ENCODE peak calls at places on chromosome 4, in six cellular contexts. D is GM12878, K is H1, V is SK-N-SH, M is HepG2, T is K562. N is an unnamed sample.

GRCh38 chr4:10688022-10688421 is 3.5 kb upstream of the CLNK start:
- DNase-seq in T (no peak), D (peak; percentile 78), M (no peak), V (no peak), K (no peak), N (no peak)

GRCh38 chr4:64340243-64341110 is 68.8 kb downstream of the TECRL start:
- DNase-seq in D (no peak), K (no peak), V (no peak), M (no peak), T (no peak), N (no peak)

GRCh38 chr4:146916479-146917076 is 29.1 kb downstream of the TTC29 start:
- DNase-seq in M (peak; percentile 10), D (peak; percentile 2), K (no peak), V (peak; percentile 7), T (peak; percentile 19), N (peak; percentile 6)

GRCh38 chr4:144645621-144646522 is at the start of gene HHIP:
- DNase-seq in K (no peak), T (no peak), V (peak; percentile 70), D (no peak), M (peak; percentile 1), N (no peak)

GRCh38 chr4:53490965-53491622 is 100.2 kb downstream of the LNX1 start:
- DNase-seq in D (no peak), T (peak; percentile 52), K (no peak), V (peak; percentile 50), M (peak; percentile 40), N (peak; percentile 8)

GRCh38 chr4:22521240-22521639 is 5.4 kb upstream of the ADGRA3 start:
- DNase-seq in T (no peak), K (no peak), D (no peak), V (no peak), M (no peak), N (no peak)

GRCh38 chr4:116055857-116056827 is 942.7 kb upstream of the NDST4 start:
- DNase-seq in D (no peak), K (no peak), V (peak; percentile 1), M (no peak), T (no peak), N (no peak)

GRCh38 chr4:13097971-13098370 is 386.2 kb downstream of the RAB28 start:
- DNase-seq in M (no peak), K (no peak), V (no peak), D (no peak), T (no peak), N (no peak)

GRCh38 chr4:54625391-54625790 is 32.4 kb upstream of the KIT start:
- DNase-seq in T (no peak), K (no peak), D (no peak), V (no peak), M (no peak), N (no peak)

GRCh38 chr4:128827280-128827679 is 17.8 kb downstream of the JADE1 start:
- DNase-seq in T (no peak), M (no peak), D (no peak), K (no peak), V (no peak), N (no peak)

GRCh38 chr4:13427599-13428325 is 56.4 kb downstream of the RAB28 start:
- DNase-seq in V (no peak), D (no peak), K (no peak), M (no peak), T (no peak), N (no peak)

GRCh38 chr4:14596904-14597303 is 405.4 kb upstream of the CPEB2 start:
- DNase-seq in D (no peak), V (no peak), T (no peak), M (no peak), K (peak; percentile 1), N (no peak)

GRCh38 chr4:168154546-168155277 is 62.4 kb downstream of the ANXA10 start:
- DNase-seq in T (no peak), D (no peak), M (no peak), K (no peak), V (no peak), N (no peak)

GRCh38 chr4:176668324-176668723 is 124.4 kb downstream of the VEGFC start:
- DNase-seq in D (no peak), V (no peak), T (no peak), K (no peak), M (no peak), N (no peak)

GRCh38 chr4:9936128-9936644 is 85.1 kb downstream of the SLC2A9 start:
- DNase-seq in D (no peak), M (no peak), K (no peak), V (no peak), T (no peak), N (no peak)

GRCh38 chr4:123198706-123199105 is 197.9 kb upstream of the SPRY1 start:
- DNase-seq in T (no peak), K (no peak), V (no peak), M (no peak), D (no peak), N (no peak)

GRCh38 chr4:4326136-4326535 is 36.1 kb downstream of the ZBTB49 start:
- DNase-seq in T (no peak), V (no peak), K (no peak), D (no peak), M (no peak), N (no peak)

GRCh38 chr4:10810411-10810810 is 125.8 kb upstream of the CLNK start:
- DNase-seq in T (no peak), M (no peak), K (no peak), V (no peak), D (no peak), N (no peak)

GRCh38 chr4:184282251-184282713 is 64.6 kb upstream of the ENPP6 start:
- DNase-seq in M (peak; percentile 61), T (no peak), V (no peak), K (no peak), D (peak; percentile 80), N (no peak)

GRCh38 chr4:119300388-119301131 is 21.4 kb downstream of the FABP2 start:
- DNase-seq in K (peak; percentile 79), V (peak; percentile 87), T (peak; percentile 87), D (peak; percentile 80), M (peak; percentile 96), N (peak; percentile 74)

GRCh38 chr4:95732061-95732460 is 107.8 kb upstream of the PDHA2 start:
- DNase-seq in T (no peak), K (no peak), M (no peak), D (no peak), V (peak; percentile 44), N (no peak)

GRCh38 chr4:24488399-24489164 is 95.8 kb downstream of the DHX15 start:
- DNase-seq in M (peak; percentile 44), K (no peak), T (peak; percentile 82), D (peak; percentile 5), V (peak; percentile 82), N (no peak)

DNA sequence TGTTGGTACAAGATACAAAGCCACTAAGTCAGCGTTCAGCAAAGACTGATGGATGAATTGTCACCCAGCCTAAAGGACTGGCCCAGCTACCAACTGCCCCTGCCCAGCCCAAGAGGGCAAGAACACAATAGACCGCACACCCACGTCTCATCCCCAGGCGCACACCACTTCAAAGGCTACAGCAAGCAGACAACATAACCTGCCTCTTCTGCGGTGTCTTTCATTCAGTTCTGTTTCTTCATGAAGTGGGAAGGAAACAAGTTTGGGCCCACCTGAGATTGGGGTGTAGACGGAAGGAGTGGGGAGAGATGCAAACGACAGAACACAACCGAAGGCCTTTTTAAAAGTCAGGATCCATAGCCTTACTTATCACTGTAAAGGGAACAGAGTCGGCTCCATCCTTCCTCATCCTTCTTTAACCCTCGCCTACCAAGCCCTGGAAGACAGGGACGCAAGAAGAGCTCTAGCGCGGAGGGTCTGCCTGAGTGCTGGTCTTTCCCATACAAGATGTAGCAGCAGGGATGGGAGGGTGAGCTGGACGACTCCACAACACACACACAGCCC is 691 bp downstream of the SCARB2 start:
- DNase-seq in T (no peak), M (no peak), V (peak; percentile 46), K (no peak), D (no peak), N (peak; percentile 33)
- TF ChIP-seq YY1 in T (no peak), M (no peak), V (no peak), K (no peak), D (no peak), N (no peak)

DNA sequence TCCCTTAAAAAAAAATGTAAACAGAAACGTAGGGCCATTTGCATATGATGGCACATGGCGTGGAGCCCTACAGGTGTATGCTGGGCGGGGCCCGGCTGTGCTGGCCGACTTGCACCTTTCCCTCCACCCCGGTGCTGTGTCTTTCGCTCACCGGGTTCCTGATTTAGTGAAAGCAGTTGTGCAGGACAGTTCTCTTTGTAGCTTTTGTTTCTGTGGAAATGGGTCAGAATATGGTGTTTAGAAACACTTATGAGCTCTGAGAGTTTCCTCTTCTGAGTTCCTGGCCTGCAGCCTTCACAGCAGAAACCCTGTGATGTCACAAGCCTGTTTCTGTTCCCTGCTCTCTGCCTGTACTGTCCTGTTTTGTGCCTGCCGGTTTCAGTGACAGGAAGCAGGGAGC is 22.5 kb upstream of the MSANTD1 start:
- DNase-seq in V (no peak), D (no peak), K (no peak), T (no peak), M (no peak), N (no peak)
- TF ChIP-seq YY1 in V (no peak), D (no peak), K (no peak), T (no peak), M (no peak), N (no peak)

DNA sequence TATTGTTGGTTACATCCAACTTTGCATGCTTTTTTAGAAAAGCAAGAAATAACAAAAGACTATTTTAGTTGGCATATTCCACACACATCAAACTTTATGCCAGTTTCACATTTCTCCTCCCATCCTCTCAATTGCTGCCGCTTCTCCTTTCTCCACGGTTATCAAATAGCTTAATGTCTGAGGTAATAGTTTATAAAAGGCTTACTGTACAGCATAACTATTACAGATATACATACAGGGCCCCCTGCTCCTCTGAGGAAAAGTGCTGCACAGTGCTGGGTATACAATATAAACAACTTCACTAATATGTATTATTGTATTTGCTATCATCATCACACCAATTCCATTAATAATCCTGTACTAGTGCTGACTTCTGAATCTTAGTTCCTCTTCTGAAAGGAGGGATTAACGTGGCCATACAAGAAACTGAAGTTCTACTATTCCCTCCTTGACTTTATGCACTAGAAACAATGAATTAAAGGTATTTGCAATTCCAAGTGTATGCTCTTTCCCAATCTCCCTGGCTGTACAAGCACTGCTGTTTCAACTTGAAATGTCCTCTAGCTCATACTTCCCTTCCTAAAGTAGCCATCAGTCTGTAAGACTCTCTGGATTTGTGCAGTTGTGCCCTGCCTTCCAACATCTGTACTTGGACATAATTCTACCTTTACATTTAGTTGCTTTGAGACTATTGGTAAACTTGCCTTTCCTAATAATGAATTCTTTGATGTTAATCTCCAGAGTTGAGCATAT is 2.5 kb downstream of the CCNI start:
- DNase-seq in V (no peak), T (no peak), K (no peak), D (no peak), M (no peak), N (no peak)
- TF ChIP-seq YY1 in V (no peak), T (no peak), K (no peak), D (no peak), M (no peak), N (no peak)

GRCh38 chr4:151316645-151317044 is 8.8 kb downstream of the SH3D19 start:
- DNase-seq in T (no peak), M (no peak), V (no peak), D (no peak), K (no peak), N (no peak)

GRCh38 chr4:151318310-151319006 is 6.9 kb downstream of the SH3D19 start:
- DNase-seq in V (no peak), T (no peak), K (no peak), D (no peak), M (no peak), N (no peak)

GRCh38 chr4:151314509-151314908 is 10.9 kb downstream of the SH3D19 start:
- DNase-seq in D (no peak), M (no peak), V (no peak), T (no peak), K (no peak), N (no peak)

GRCh38 chr4:151313306-151314028 is 11.9 kb downstream of the SH3D19 start:
- DNase-seq in T (no peak), D (no peak), M (peak; percentile 18), V (no peak), K (no peak), N (no peak)

GRCh38 chr4:151315212-151315886 is 10.1 kb downstream of the SH3D19 start:
- DNase-seq in T (no peak), D (no peak), M (peak; percentile 18), K (no peak), V (no peak), N (no peak)
- TF ChIP-seq YY1 in T (no peak), D (no peak), M (no peak), K (no peak), V (no peak), N (no peak)

N was measured in NT2/D1.